ENCODE peak calls at places on chromosomes 1 and 21, in four cellular contexts. One of them, this sample, is unnamed.

GRCh38 chr1:110018396-110018795 is 16.0 kb upstream of the STRIP1 start:
- DNase-seq in SK-N-SH: no peak
- DNase-seq in GM12878: no peak
- DNase-seq in HepG2: no peak
- DNase-seq in this sample: no peak

GRCh38 chr1:171279678-171280077 is 31.4 kb downstream of the FMO1 start:
- DNase-seq in GM12878: no peak
- DNase-seq in HepG2: no peak
- DNase-seq in SK-N-SH: no peak
- DNase-seq in this sample: no peak

GRCh38 chr1:159862031-159862430 is 426 bp downstream of the VSIG8 start:
- DNase-seq in HepG2: no peak
- DNase-seq in SK-N-SH: no peak
- DNase-seq in GM12878: no peak
- DNase-seq in this sample: no peak

GRCh38 chr1:226738421-226738994 is 574 bp downstream of the ITPKB start:
- DNase-seq in GM12878: no peak
- DNase-seq in SK-N-SH: peak; percentile 67
- DNase-seq in HepG2: no peak
- DNase-seq in this sample: no peak

GRCh38 chr1:46003315-46003714 is 129.1 kb downstream of the PIK3R3 start:
- DNase-seq in GM12878: no peak
- DNase-seq in SK-N-SH: no peak
- DNase-seq in HepG2: peak; percentile 46
- DNase-seq in this sample: no peak

GRCh38 chr1:47433037-47433421 is 4.8 kb upstream of the FOXD2 start:
- DNase-seq in HepG2: no peak
- DNase-seq in GM12878: no peak
- DNase-seq in SK-N-SH: no peak
- DNase-seq in this sample: no peak

GRCh38 chr1:172855841-172856382 is 194.8 kb downstream of the TNFSF18 start:
- DNase-seq in SK-N-SH: no peak
- DNase-seq in GM12878: no peak
- DNase-seq in HepG2: no peak
- DNase-seq in this sample: no peak

GRCh38 chr1:27342778-27343638 is 1.2 kb downstream of the SYTL1 start:
- DNase-seq in HepG2: peak; percentile 52
- DNase-seq in GM12878: no peak
- DNase-seq in SK-N-SH: no peak
- DNase-seq in this sample: no peak

GRCh38 chr1:197984273-197984672 is 67.1 kb downstream of the LHX9 start:
- DNase-seq in GM12878: no peak
- DNase-seq in SK-N-SH: no peak
- DNase-seq in HepG2: no peak
- DNase-seq in this sample: no peak

GRCh38 chr1:53371121-53371666 is 43.3 kb upstream of the LRP8 start:
- DNase-seq in GM12878: no peak
- DNase-seq in SK-N-SH: peak; percentile 77
- DNase-seq in HepG2: no peak
- DNase-seq in this sample: no peak

GRCh38 chr1:60825593-60825992 is 256.8 kb upstream of the NFIA start:
- DNase-seq in SK-N-SH: no peak
- DNase-seq in GM12878: no peak
- DNase-seq in HepG2: no peak
- DNase-seq in this sample: no peak
- TF ChIP-seq PBX3 in SK-N-SH: no peak
- TF ChIP-seq PBX3 in GM12878: no peak
- TF ChIP-seq PBX3 in HepG2: no peak
- TF ChIP-seq PBX3 in this sample: no peak

GRCh38 chr1:32877211-32878110 is 6.7 kb upstream of the FNDC5 start:
- DNase-seq in GM12878: no peak
- DNase-seq in SK-N-SH: peak; percentile 53
- DNase-seq in HepG2: no peak
- DNase-seq in this sample: no peak

GRCh38 chr1:32874860-32875793 is 4.4 kb upstream of the FNDC5 start:
- DNase-seq in SK-N-SH: no peak
- DNase-seq in HepG2: no peak
- DNase-seq in GM12878: no peak
- DNase-seq in this sample: no peak

GRCh38 chr1:32878183-32878582 is 7.5 kb upstream of the FNDC5 start:
- DNase-seq in SK-N-SH: no peak
- DNase-seq in GM12878: no peak
- DNase-seq in HepG2: no peak
- DNase-seq in this sample: peak; percentile 50

GRCh38 chr1:32878637-32879041 is 7.7 kb upstream of the HPCA start:
- DNase-seq in HepG2: no peak
- DNase-seq in GM12878: no peak
- DNase-seq in SK-N-SH: no peak
- DNase-seq in this sample: no peak

DNA sequence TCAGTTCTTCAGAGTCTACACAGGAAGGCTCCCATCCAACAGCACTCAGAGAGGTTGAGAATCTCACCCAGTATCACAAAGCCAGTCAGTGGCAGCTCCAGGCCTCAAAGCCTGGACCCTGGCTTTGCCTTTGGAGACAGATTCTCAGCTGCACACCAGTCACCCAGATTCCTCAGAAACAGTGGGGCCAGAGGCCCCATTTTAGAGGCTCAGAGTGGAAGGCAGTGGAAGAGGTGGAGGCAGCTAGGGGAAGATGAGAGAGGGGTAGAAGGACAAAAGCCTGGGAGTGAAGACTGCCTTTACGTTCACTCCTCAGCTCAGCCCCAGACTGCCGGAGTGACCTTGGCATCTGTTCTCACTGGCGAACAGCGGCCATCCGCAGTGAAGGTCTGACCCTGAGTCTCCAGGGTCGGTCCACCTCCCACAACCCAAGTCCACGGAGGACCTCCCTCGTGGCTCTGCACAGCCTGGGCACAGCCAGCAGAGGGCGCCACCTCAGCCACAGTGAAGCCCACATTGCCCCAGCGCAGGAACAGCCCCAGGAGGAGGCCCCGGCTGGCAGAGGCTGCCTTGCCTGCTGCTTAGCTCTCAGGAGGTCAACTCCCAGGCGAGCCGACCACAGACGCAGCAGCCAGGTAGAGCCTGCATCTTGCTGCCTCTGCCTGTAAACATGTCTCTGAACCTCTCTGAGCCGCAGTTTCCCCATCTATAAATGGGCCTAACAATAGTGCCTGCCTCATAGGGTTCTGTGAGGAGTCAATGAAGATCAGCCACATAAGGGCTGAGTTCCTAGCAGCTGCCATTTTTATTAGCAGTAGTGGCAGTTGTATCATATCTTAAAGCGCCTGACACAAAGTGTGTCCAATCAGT is 5.9 kb upstream of the FNDC5 start:
- DNase-seq in SK-N-SH: peak; percentile 87
- DNase-seq in HepG2: peak; percentile 24
- DNase-seq in GM12878: no peak
- DNase-seq in this sample: peak; percentile 34
- TF ChIP-seq PBX3 in SK-N-SH: no peak
- TF ChIP-seq PBX3 in HepG2: no peak
- TF ChIP-seq PBX3 in GM12878: no peak
- TF ChIP-seq PBX3 in this sample: no peak

DNA sequence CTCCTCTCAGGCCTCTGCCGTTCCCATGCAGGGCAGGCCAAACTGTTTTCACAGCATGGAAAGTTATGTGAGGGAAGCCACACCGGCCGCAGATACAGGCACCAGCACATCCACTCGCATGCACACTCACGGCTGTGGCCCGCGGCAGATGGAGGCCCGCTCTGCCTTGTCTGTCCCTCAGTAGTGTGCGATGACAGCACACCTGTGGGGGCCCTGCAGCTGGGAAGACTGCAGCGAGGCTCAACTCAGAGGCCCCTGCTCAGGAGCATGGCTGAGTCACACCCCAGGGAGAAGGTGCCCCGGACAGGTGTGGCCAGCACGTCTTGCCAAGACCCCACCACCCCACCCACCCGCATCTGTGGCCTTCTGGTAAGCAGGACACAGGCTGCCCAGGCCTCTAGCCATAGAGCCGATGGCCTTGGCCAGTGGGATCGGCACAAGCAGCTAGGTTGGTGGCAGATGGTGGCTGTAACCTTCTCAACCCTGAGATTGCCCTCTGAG is 1.3 kb upstream of the UBE2J2 start:
- DNase-seq in SK-N-SH: no peak
- DNase-seq in GM12878: no peak
- DNase-seq in HepG2: no peak
- DNase-seq in this sample: no peak
- TF ChIP-seq PBX3 in SK-N-SH: no peak
- TF ChIP-seq PBX3 in GM12878: no peak
- TF ChIP-seq PBX3 in HepG2: no peak
- TF ChIP-seq PBX3 in this sample: no peak

DNA sequence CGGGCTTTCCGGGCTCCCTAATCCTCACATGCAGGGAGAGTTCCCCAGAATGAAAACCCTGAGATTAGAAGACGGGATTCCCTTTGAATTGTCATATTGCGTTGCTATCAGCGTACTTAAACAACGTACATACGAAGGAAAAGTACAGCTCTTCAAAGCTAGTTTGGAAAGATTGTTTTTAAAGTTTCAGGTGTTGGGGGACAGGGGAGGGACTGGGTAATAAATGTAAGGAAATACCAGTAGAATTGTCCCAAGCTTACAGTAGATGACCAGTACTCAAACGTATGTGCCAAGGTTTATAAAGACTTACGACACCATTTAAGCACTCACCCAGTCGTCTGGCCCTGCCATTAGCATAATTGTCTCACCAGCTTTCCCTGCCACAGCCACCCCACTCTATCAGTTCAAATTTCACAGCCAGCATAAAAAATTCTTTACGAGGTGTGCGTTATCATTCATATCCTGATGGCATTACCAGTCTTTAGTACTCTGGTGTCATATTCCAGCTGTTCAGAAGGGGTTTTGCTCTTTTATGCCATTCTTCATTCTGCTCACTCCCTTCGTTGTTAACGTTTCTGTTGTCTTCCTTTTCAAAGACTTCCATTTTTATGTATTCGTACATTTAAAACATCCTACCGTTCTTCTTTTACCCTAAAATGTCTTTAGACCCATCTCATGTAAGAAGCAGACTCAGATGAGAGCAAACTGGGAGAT is 825 bp upstream of the HP1BP3 start:
- DNase-seq in HepG2: peak; percentile 60
- DNase-seq in SK-N-SH: peak; percentile 34
- DNase-seq in GM12878: no peak
- DNase-seq in this sample: peak; percentile 9
- TF ChIP-seq PBX3 in HepG2: no peak
- TF ChIP-seq PBX3 in SK-N-SH: no peak
- TF ChIP-seq PBX3 in GM12878: no peak
- TF ChIP-seq PBX3 in this sample: no peak

DNA sequence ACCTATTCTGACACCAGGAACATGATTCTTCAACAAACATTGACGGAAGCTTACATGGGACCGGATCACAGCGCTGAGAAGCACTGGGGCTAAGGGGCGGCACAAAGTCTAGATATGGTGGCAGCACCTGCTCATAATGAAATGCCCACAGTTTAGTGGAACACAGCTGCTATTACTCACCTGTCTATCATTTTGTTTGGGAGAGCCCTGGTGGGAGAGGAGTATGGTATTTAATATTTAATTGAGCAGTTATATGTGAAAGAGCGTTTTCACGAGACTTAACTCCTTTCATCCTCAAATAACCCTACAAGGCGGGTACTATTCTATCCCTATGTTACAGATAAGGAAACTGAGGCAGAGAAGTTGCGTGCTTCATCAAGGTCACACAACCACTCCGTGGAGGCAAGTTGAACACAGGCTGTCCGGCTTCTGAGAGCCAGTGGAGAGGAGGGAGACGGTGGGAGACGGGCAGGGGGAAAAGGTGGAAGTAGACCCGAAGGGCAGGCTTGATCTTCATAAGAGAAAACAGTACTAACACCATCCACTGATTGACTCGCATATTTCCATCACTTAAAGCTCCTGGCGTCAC is 789 bp upstream of the TSNAX start:
- DNase-seq in GM12878: no peak
- DNase-seq in SK-N-SH: no peak
- DNase-seq in HepG2: no peak
- DNase-seq in this sample: no peak
- TF ChIP-seq PBX3 in GM12878: no peak
- TF ChIP-seq PBX3 in SK-N-SH: no peak
- TF ChIP-seq PBX3 in HepG2: no peak
- TF ChIP-seq PBX3 in this sample: no peak

DNA sequence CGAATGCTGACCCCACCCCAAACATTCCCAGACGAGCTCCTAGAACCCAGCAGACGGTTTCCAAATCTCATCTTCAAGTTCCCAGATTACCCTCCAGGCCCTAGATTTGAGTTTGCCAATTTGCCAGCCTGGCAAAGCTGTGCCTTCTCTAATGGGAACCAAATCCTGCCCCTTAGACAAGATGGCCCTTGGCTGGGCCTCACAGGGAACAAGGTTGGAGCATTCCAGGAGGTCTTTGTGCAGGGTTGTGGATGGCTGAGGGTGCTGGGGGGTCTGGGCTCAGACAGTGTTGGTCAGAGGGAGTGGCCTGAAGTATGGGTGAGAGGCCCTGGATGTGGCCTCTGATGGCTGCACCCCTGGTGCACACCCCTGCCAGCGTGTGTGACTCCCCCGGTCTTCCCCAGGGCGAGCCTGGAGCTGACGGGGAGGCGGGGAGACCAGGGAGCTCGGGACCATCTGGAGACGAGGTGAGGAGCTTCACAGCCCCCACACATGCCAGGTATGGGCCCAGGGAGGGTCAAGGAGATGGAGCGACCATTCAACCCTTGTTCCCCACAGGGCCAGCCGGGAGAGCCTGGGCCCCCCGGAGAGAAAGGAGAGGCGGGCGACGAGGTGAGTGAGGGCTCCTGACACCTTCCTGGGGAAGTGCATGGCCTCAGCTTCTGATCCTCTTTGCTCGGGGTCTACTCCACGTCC is 10.2 kb downstream of the COL6A1 start:
- DNase-seq in SK-N-SH: no peak
- DNase-seq in HepG2: no peak
- DNase-seq in GM12878: no peak
- DNase-seq in this sample: no peak
- TF ChIP-seq PBX3 in SK-N-SH: no peak
- TF ChIP-seq PBX3 in HepG2: no peak
- TF ChIP-seq PBX3 in GM12878: no peak
- TF ChIP-seq PBX3 in this sample: no peak

This sample was measured in A549.